ENCODE peak calls at places on chromosomes 3 and 15, in five cellular contexts. J is GM23248, U is PC-9, M is pancreas, D is endodermal cell. Z is an unnamed sample. For H3K36me3, the result is how much of the 10 kb centered on the place peaks cover.

GRCh38 chr15:31551323-31551722 is 224.7 kb downstream of the KLF13 start:
- DNase-seq in U (no peak), J (no peak), D (no peak), M (no peak), Z (no peak)

GRCh38 chr15:73488698-73489097 is 45.7 kb downstream of the REC114 start:
- DNase-seq in D (no peak), U (no peak), J (no peak), M (no peak), Z (no peak)

GRCh38 chr3:24451461-24452099 is 43.1 kb downstream of the THRB start:
- DNase-seq in J (no peak), M (peak), U (peak), D (no peak), Z (no peak)

GRCh38 chr15:62477929-62478328 is 312.8 kb upstream of the C2CD4B start:
- DNase-seq in J (no peak), M (no peak), D (no peak), U (no peak), Z (no peak)

GRCh38 chr3:10667269-10667668 is 148.8 kb upstream of the SLC6A11 start:
- DNase-seq in D (no peak), M (no peak), J (no peak), U (no peak), Z (no peak)

GRCh38 chr15:87753539-87753938 is 503.0 kb downstream of the NTRK3 start:
- DNase-seq in M (no peak), J (no peak), U (no peak), D (peak), Z (no peak)

GRCh38 chr15:85582076-85582718 is 201.8 kb downstream of the AKAP13 start:
- DNase-seq in J (peak), D (no peak), U (no peak), M (peak), Z (no peak)

GRCh38 chr3:54660599-54661210 is 267.2 kb downstream of the LRTM1 start:
- DNase-seq in D (no peak), M (no peak), U (no peak), J (peak), Z (no peak)

GRCh38 chr3:129974451-129975331 is at the start of gene TRH:
- DNase-seq in M (no peak), U (no peak), D (peak), J (no peak), Z (no peak)

GRCh38 chr15:68416158-68416535 is 15.8 kb downstream of the ITGA11 start:
- DNase-seq in D (peak), U (no peak), M (no peak), J (no peak), Z (no peak)

GRCh38 chr3:86958534-86958933 is 32.4 kb downstream of the VGLL3 start:
- DNase-seq in M (no peak), D (no peak), U (no peak), J (peak), Z (no peak)

GRCh38 chr15:82854554-82854953 is 45.1 kb downstream of the WHAMM start:
- DNase-seq in M (peak), J (no peak), D (no peak), U (no peak), Z (no peak)

GRCh38 chr15:68411276-68411675 is 20.7 kb downstream of the ITGA11 start:
- DNase-seq in M (no peak), D (no peak), J (no peak), U (no peak), Z (no peak)

GRCh38 chr3:130715616-130716015 is 31.0 kb downstream of the PIK3R4 start:
- DNase-seq in M (no peak), U (no peak), D (no peak), J (no peak), Z (no peak)

GRCh38 chr3:17156864-17157263 is 272.1 kb downstream of the PLCL2 start:
- DNase-seq in U (no peak), J (no peak), D (no peak), M (no peak), Z (no peak)

GRCh38 chr3:69993747-69994146 is 5.8 kb upstream of the SAMMSON start:
- DNase-seq in U (no peak), M (no peak), J (no peak), D (no peak), Z (no peak)

GRCh38 chr15:71093089-71094024 is 21.9 kb upstream of the THSD4 start:
- DNase-seq in M (peak), D (no peak), J (peak), U (peak), Z (no peak)

GRCh38 chr15:29008846-29009245 is 123.1 kb downstream of the APBA2 start:
- DNase-seq in D (no peak), M (no peak), J (no peak), U (no peak), Z (no peak)

GRCh38 chr3:138694287-138695007 is 85.9 kb downstream of the FAIM start:
- DNase-seq in J (peak), D (no peak), M (no peak), U (peak), Z (no peak)

GRCh38 chr15:90449206-90449735 is 61.2 kb downstream of the IQGAP1 start:
- DNase-seq in D (no peak), M (no peak), J (peak), U (no peak), Z (no peak)

GRCh38 chr3:196694202-196694638 is 17.8 kb downstream of the CEP19 start:
- DNase-seq in D (no peak), U (peak), M (no peak), J (peak), Z (no peak)

GRCh38 chr3:43031490-43032216 is 52.5 kb downstream of the GASK1A start:
- DNase-seq in D (peak), J (peak), M (no peak), U (no peak), Z (no peak)

GRCh38 chr15:81531141-81531592 is 157.2 kb upstream of the TMC3 start:
- DNase-seq in U (no peak), J (no peak), D (peak), M (no peak), Z (no peak)

GRCh38 chr15:28900041-28900891 is 14.5 kb downstream of the APBA2 start:
- DNase-seq in U (no peak), M (no peak), J (no peak), D (no peak), Z (no peak)

DNA sequence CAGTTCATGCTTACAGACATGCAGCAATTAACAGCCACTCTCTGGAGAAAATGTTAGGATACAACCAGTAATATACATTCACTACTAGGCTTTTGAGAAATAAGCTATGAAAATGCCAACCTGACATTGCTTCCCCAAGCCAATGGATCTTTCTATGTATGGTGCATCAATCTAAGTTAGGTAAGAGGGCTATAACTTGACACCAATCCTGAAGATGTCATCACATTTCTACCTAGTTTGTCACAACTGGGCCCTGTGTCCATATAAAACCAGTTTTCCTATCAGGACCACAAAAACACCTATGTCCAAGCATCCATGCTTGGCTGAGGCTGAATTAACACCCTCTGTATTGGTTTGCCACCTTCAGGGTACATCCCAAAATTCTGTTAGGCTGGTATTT is 13.8 kb upstream of the GPX1 start:
- DNase-seq in D (no peak), J (no peak), U (no peak), M (no peak), Z (no peak)
- H3K36me3 ChIP-seq in D (half or more), J (half or more), U (under half), M (under half), Z (under half)

GRCh38 chr3:47414666-47415587 is 34.1 kb downstream of the PTPN23 start:
- DNase-seq in J (no peak), M (no peak), U (no peak), D (no peak), Z (no peak)
- H3K36me3 ChIP-seq in J (under half), M (under half), U (under half), D (half or more), Z (under half)

DNA sequence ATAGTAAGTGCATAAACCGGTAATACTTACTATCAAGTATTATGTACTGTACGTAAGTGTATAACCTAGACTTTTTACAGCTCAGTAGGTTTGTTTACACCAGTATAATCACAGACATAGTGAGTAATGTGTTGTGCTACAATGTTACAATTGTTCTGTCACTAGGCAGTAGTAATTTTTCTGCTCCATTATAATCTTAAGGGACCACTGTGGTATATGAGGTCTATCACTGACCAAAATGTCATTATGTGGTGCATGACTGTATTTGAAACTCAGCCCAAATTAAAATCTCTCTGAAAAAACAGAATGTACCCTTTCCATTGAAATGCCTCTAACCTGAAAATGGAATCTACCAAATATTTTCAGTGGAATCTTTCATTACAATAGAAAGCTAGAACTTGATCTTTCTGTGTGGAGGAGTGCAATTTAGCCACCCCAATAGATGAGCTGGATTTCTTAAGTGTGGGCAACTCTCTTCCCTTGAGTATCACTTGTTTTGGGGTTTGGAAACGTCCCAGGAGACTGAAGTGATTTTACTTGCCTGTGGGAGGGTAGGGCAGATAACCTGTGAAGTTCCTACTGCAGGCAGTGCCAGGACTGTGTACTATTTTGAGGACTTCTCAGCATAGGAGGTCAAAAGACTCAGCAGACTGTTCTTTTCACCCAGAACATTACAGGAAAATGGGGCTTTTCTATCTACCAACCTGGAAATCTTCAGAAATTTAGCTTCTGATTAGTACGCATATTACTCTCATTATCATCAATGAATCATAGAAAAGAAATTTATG is 50.9 kb downstream of the FAM98B start:
- DNase-seq in M (no peak), U (no peak), D (no peak), J (no peak), Z (no peak)
- H3K36me3 ChIP-seq in M (under half), U (under half), D (under half), J (under half), Z (under half)

DNA sequence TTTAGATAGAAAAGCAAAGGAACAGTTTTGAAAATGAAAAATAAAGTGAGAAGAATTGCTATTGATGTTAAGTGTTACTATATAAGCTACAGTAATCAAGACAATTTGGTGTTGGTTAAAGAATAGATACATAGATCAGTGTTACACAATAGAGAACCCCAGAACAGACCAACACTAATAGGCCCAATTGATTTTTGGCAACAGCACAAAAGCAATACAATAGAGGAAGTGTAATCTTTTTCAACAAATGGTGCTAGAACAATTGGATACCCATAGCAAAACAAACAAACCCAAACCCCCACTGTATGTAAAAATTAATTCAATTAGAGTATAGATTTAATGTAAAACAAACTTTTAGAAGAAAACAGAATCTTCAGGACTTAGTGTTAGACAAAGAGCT is 61.8 kb downstream of the ATP11B start:
- DNase-seq in U (no peak), D (no peak), J (no peak), M (no peak), Z (no peak)
- H3K36me3 ChIP-seq in U (under half), D (under half), J (half or more), M (under half), Z (under half)

GRCh38 chr3:152586974-152587373 is 248.0 kb upstream of the P2RY1 start:
- DNase-seq in M (no peak), J (no peak), U (no peak), D (no peak), Z (no peak)

GRCh38 chr3:152587861-152588260 is 247.1 kb upstream of the P2RY1 start:
- DNase-seq in D (no peak), M (no peak), U (no peak), J (no peak), Z (no peak)

GRCh38 chr3:152578769-152579168 is 256.2 kb upstream of the P2RY1 start:
- DNase-seq in D (no peak), M (no peak), J (no peak), U (no peak), Z (no peak)

GRCh38 chr3:152581941-152582340 is 253.0 kb upstream of the P2RY1 start:
- DNase-seq in D (no peak), U (no peak), J (no peak), M (no peak), Z (no peak)

DNA sequence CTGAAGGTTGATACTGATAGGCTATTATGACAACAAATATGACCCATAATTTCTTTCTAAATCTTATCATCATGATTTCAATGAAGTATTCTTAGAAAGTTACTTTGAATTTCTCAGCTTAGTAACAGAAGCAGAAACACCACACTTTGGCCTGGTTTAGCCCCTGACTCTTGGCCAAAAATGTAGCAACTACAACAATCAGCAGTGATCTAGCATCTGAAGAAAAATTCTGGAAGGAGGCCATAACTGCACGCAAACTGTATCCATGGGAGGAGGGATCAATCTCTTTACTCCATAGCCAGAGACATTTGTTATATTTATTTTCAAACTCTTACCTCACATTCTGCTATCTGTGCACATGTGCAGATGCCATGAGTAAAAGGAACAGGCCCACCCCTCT is 251.0 kb upstream of the P2RY1 start:
- DNase-seq in U (no peak), M (no peak), D (no peak), J (peak), Z (no peak)
- H3K36me3 ChIP-seq in U (under half), M (under half), D (under half), J (under half), Z (under half)

DNA sequence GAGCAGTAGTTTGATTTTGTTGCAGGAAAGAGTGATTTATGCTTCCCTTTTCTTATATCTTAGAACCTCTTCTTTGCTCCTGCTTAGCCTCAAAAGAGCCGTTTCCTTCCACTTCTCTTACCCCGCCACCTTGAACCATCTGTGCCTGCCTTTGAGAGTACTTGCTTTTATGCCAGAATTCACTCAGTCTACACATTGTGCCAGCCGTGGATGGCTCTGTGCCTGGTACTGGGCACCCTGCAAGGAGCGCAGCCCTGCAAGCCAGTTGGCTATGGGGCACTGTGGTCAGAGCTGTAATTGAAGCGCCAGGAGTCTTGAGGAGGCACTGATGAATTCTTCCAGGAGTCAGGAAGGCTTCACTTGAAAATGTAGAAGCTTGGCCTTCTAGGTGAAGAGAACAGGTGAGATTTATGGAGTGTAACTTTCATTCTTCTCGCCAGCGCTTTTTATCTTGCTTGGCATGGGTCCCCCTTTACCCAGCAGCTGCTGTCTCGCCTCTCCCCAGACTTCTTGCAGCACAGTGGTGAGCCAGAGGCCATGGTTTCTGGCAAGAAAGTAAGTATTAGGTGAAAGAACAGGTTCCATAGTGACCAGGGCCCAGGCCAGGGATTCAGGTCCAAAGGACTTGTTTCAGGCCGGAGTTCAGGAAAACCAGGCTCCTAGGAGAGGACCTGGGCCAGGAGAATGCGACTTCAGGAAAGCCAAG is 4.9 kb downstream of the TMED3 start:
- DNase-seq in D (no peak), M (peak), U (no peak), J (no peak), Z (no peak)
- H3K36me3 ChIP-seq in D (half or more), M (under half), U (under half), J (under half), Z (under half)

GRCh38 chr3:52481819-52482521 is 13.2 kb upstream of the STAB1 start:
- DNase-seq in U (no peak), D (peak), J (peak), M (no peak), Z (no peak)

GRCh38 chr3:52483081-52483480 is 12.1 kb upstream of the STAB1 start:
- DNase-seq in D (peak), U (no peak), J (no peak), M (no peak), Z (no peak)

GRCh38 chr3:52479876-52480575 is 15.1 kb upstream of the STAB1 start:
- DNase-seq in J (no peak), M (no peak), D (no peak), U (no peak), Z (no peak)

GRCh38 chr3:52479037-52479875 is 15.9 kb upstream of the STAB1 start:
- DNase-seq in D (no peak), U (no peak), J (no peak), M (no peak), Z (no peak)

DNA sequence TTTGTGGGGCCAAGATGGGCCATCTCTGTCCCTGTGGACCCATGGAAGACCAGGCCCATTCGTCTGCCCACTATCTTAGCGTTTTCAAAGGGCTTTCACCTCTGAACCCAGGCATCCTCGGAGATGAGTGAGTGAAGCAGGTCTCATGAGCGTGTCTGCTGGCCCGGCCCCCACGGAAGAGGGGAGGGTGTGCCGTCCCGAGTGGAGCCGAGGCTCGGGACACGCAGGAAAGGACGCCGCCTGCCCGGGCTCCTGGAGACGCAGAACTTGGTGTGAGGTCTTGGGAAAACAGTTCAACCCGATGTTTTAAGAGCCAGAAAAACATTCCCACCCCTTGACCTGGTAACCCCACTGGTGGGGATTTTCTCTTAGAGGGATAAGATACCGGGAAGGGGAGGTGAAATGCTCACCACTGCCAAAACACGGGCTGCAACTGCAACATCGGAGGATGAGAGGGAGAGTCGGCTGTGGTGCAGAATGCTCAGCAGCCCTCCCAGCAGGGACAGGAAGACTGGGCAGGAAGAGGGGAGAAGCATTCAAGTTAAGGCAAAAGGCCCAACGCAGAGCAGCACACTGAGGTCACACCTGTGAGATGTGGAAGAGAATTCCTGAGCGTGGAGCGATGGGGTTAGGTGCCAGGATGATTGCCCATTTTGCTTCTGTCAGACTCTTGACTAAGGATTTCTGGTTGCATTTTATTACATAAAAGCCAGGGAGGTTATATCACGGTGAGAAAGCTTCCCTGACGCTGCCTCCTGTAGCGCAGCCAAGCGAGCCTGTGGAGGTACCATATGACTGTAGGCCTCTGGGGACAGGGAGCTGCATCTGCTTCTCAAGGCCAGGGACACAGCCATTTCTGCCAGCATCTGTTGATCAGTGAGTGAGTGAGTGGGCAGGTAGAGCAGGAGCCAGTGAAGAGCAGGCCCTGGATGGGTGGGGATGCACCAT is 14.1 kb upstream of the STAB1 start:
- DNase-seq in J (no peak), U (no peak), M (no peak), D (no peak), Z (no peak)
- H3K36me3 ChIP-seq in J (under half), U (under half), M (under half), D (half or more), Z (half or more)

GRCh38 chr15:89197503-89197971 is 23.8 kb downstream of the RLBP1 start:
- DNase-seq in U (peak), M (peak), J (no peak), D (peak), Z (peak)

GRCh38 chr15:89198196-89198595 is 23.2 kb downstream of the RLBP1 start:
- DNase-seq in M (no peak), D (no peak), U (no peak), J (no peak), Z (no peak)

GRCh38 chr15:89196241-89196640 is 25.1 kb downstream of the RLBP1 start:
- DNase-seq in D (no peak), U (no peak), J (no peak), M (no peak), Z (no peak)

GRCh38 chr15:89195836-89196235 is 25.5 kb downstream of the RLBP1 start:
- DNase-seq in D (no peak), J (peak), M (no peak), U (no peak), Z (no peak)

DNA sequence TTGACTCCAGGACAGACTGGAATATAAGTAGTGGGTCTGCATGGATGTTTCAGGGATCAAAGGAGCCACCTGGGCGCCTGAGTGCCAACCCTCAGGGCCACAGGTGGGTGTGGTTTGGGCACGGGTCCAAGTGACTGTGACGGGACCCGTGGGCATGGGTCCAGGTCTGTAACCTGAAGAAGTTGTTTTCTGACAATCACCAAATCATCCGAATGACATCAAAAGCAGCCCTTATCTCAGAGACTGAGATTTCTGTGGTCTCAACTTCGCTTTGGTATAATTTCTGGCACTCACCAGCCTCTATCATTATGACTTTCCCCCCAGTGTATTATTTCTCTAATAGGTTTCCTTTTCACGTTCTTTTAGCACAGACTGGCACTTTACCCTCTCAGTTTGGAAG is 24.4 kb downstream of the RLBP1 start:
- DNase-seq in M (peak), D (no peak), J (no peak), U (peak), Z (no peak)
- H3K36me3 ChIP-seq in M (under half), D (under half), J (under half), U (under half), Z (under half)